ENCODE peak calls at places on chromosomes 2 and 18, in seven cellular contexts. One of them, this sample, is unnamed. For H3K9me3, the result is how much of the 10 kb centered on the place peaks cover.

GRCh38 chr2:100907832-100908231 is 87.9 kb downstream of the NPAS2 start:
- DNase-seq in CD4-positive, alpha-beta T cell: no peak
- DNase-seq in mucosa of descending colon: no peak
- DNase-seq in esophagus squamous epithelium: no peak
- DNase-seq in CD4-positive, CD25-positive, alpha-beta regulatory T cell: no peak
- DNase-seq in body of pancreas: no peak
- DNase-seq in right atrium auricular region: no peak
- DNase-seq in this sample: no peak

GRCh38 chr18:9922592-9923308 is 8.9 kb downstream of the VAPA start:
- DNase-seq in CD4-positive, alpha-beta T cell: no peak
- DNase-seq in mucosa of descending colon: no peak
- DNase-seq in esophagus squamous epithelium: no peak
- DNase-seq in CD4-positive, CD25-positive, alpha-beta regulatory T cell: no peak
- DNase-seq in body of pancreas: no peak
- DNase-seq in right atrium auricular region: no peak
- DNase-seq in this sample: no peak

GRCh38 chr2:71935291-71935848 is 212.3 kb downstream of the CYP26B1 start:
- DNase-seq in CD4-positive, alpha-beta T cell: no peak
- DNase-seq in mucosa of descending colon: no peak
- DNase-seq in esophagus squamous epithelium: no peak
- DNase-seq in CD4-positive, CD25-positive, alpha-beta regulatory T cell: no peak
- DNase-seq in body of pancreas: no peak
- DNase-seq in right atrium auricular region: peak
- DNase-seq in this sample: no peak

GRCh38 chr2:112634874-112635157 is 10.9 kb upstream of the SLC20A1 start:
- DNase-seq in CD4-positive, alpha-beta T cell: no peak
- DNase-seq in mucosa of descending colon: no peak
- DNase-seq in esophagus squamous epithelium: no peak
- DNase-seq in CD4-positive, CD25-positive, alpha-beta regulatory T cell: no peak
- DNase-seq in body of pancreas: no peak
- DNase-seq in right atrium auricular region: peak
- DNase-seq in this sample: no peak

GRCh38 chr2:39202639-39203369 is 41.0 kb downstream of the CDKL4 start:
- DNase-seq in CD4-positive, alpha-beta T cell: no peak
- DNase-seq in mucosa of descending colon: no peak
- DNase-seq in esophagus squamous epithelium: no peak
- DNase-seq in CD4-positive, CD25-positive, alpha-beta regulatory T cell: no peak
- DNase-seq in body of pancreas: no peak
- DNase-seq in right atrium auricular region: no peak
- DNase-seq in this sample: no peak

GRCh38 chr2:17827306-17827705 is 11.0 kb downstream of the MSGN1 start:
- DNase-seq in CD4-positive, alpha-beta T cell: no peak
- DNase-seq in mucosa of descending colon: no peak
- DNase-seq in esophagus squamous epithelium: no peak
- DNase-seq in CD4-positive, CD25-positive, alpha-beta regulatory T cell: no peak
- DNase-seq in body of pancreas: no peak
- DNase-seq in right atrium auricular region: no peak
- DNase-seq in this sample: no peak

GRCh38 chr18:32669549-32670165 is 103.2 kb downstream of the KLHL14 start:
- DNase-seq in CD4-positive, alpha-beta T cell: no peak
- DNase-seq in mucosa of descending colon: no peak
- DNase-seq in esophagus squamous epithelium: no peak
- DNase-seq in CD4-positive, CD25-positive, alpha-beta regulatory T cell: no peak
- DNase-seq in body of pancreas: no peak
- DNase-seq in right atrium auricular region: no peak
- DNase-seq in this sample: no peak

GRCh38 chr2:188693111-188693510 is 281.1 kb upstream of the COL3A1 start:
- DNase-seq in CD4-positive, alpha-beta T cell: no peak
- DNase-seq in mucosa of descending colon: no peak
- DNase-seq in esophagus squamous epithelium: no peak
- DNase-seq in CD4-positive, CD25-positive, alpha-beta regulatory T cell: no peak
- DNase-seq in body of pancreas: no peak
- DNase-seq in right atrium auricular region: no peak
- DNase-seq in this sample: no peak

GRCh38 chr2:208256192-208256782 is 1.4 kb upstream of the IDH1 start:
- DNase-seq in CD4-positive, alpha-beta T cell: no peak
- DNase-seq in mucosa of descending colon: no peak
- DNase-seq in esophagus squamous epithelium: no peak
- DNase-seq in CD4-positive, CD25-positive, alpha-beta regulatory T cell: no peak
- DNase-seq in body of pancreas: no peak
- DNase-seq in right atrium auricular region: no peak
- DNase-seq in this sample: no peak

GRCh38 chr2:48829569-48829968 is 74.0 kb upstream of the LHCGR start:
- DNase-seq in CD4-positive, alpha-beta T cell: no peak
- DNase-seq in mucosa of descending colon: no peak
- DNase-seq in esophagus squamous epithelium: no peak
- DNase-seq in CD4-positive, CD25-positive, alpha-beta regulatory T cell: no peak
- DNase-seq in body of pancreas: no peak
- DNase-seq in right atrium auricular region: no peak
- DNase-seq in this sample: no peak

GRCh38 chr2:62145478-62146100 is 50.3 kb upstream of the B3GNT2 start:
- DNase-seq in CD4-positive, alpha-beta T cell: no peak
- DNase-seq in mucosa of descending colon: no peak
- DNase-seq in esophagus squamous epithelium: no peak
- DNase-seq in CD4-positive, CD25-positive, alpha-beta regulatory T cell: no peak
- DNase-seq in body of pancreas: no peak
- DNase-seq in right atrium auricular region: no peak
- DNase-seq in this sample: no peak

GRCh38 chr2:150911766-150912280 is 349.8 kb downstream of the RBM43 start:
- DNase-seq in CD4-positive, alpha-beta T cell: no peak
- DNase-seq in mucosa of descending colon: no peak
- DNase-seq in esophagus squamous epithelium: no peak
- DNase-seq in CD4-positive, CD25-positive, alpha-beta regulatory T cell: no peak
- DNase-seq in body of pancreas: peak
- DNase-seq in right atrium auricular region: peak
- DNase-seq in this sample: no peak

DNA sequence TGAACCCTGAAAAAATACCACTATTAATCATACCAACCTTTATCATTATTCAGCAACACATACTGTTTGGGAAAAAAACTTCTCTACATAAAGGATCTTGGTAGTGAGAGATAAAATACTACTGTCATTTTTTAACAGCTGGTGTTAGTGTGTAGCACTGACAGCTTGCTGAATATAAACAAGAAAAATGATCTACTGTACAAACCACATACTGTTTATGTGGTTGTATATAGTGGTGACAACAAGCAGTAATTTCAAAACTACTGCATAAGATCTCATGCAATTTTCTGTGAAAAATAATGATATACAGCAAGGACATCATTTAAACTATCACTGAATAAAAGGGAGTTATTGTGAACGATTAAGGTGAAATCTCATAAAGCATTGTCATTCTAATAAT is 601.1 kb downstream of the LRP1B start:
- DNase-seq in CD4-positive, alpha-beta T cell: no peak
- DNase-seq in mucosa of descending colon: no peak
- DNase-seq in esophagus squamous epithelium: no peak
- DNase-seq in CD4-positive, CD25-positive, alpha-beta regulatory T cell: no peak
- DNase-seq in body of pancreas: no peak
- DNase-seq in right atrium auricular region: no peak
- DNase-seq in this sample: no peak
- H3K9me3 ChIP-seq in CD4-positive, alpha-beta T cell: under half
- H3K9me3 ChIP-seq in mucosa of descending colon: under half
- H3K9me3 ChIP-seq in esophagus squamous epithelium: under half
- H3K9me3 ChIP-seq in CD4-positive, CD25-positive, alpha-beta regulatory T cell: under half
- H3K9me3 ChIP-seq in body of pancreas: under half
- H3K9me3 ChIP-seq in right atrium auricular region: under half
- H3K9me3 ChIP-seq in this sample: under half

DNA sequence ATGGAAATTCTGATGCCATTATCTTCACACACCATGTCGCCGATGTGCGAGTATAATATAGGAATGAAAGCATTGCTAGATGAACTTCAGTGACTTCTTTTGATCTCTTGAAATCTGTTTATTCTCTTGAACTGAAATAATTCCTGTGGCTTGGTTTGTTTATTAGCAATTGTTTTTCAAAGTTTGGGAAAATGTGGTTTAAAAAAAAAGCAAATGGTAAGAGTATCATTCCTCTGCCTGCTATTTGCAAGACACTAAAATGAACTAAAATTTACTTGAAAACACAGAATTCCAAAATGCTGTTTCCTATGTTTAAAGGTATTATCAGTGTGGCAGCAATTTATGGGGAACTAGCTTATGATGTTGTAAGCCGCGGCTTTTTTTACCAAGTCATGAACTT is 96.4 kb downstream of the COLEC12 start:
- DNase-seq in CD4-positive, alpha-beta T cell: no peak
- DNase-seq in mucosa of descending colon: no peak
- DNase-seq in esophagus squamous epithelium: no peak
- DNase-seq in CD4-positive, CD25-positive, alpha-beta regulatory T cell: no peak
- DNase-seq in body of pancreas: no peak
- DNase-seq in right atrium auricular region: no peak
- DNase-seq in this sample: no peak
- H3K9me3 ChIP-seq in CD4-positive, alpha-beta T cell: under half
- H3K9me3 ChIP-seq in mucosa of descending colon: under half
- H3K9me3 ChIP-seq in esophagus squamous epithelium: under half
- H3K9me3 ChIP-seq in CD4-positive, CD25-positive, alpha-beta regulatory T cell: under half
- H3K9me3 ChIP-seq in body of pancreas: under half
- H3K9me3 ChIP-seq in right atrium auricular region: under half
- H3K9me3 ChIP-seq in this sample: under half

GRCh38 chr2:1307670-1308069 is 105.6 kb upstream of the TPO start:
- DNase-seq in CD4-positive, alpha-beta T cell: no peak
- DNase-seq in mucosa of descending colon: no peak
- DNase-seq in esophagus squamous epithelium: no peak
- DNase-seq in CD4-positive, CD25-positive, alpha-beta regulatory T cell: no peak
- DNase-seq in body of pancreas: no peak
- DNase-seq in right atrium auricular region: no peak
- DNase-seq in this sample: no peak

GRCh38 chr2:1313240-1313924 is 99.9 kb upstream of the TPO start:
- DNase-seq in CD4-positive, alpha-beta T cell: no peak
- DNase-seq in mucosa of descending colon: no peak
- DNase-seq in esophagus squamous epithelium: no peak
- DNase-seq in CD4-positive, CD25-positive, alpha-beta regulatory T cell: no peak
- DNase-seq in body of pancreas: no peak
- DNase-seq in right atrium auricular region: no peak
- DNase-seq in this sample: no peak

GRCh38 chr2:1309507-1309906 is 103.8 kb upstream of the TPO start:
- DNase-seq in CD4-positive, alpha-beta T cell: no peak
- DNase-seq in mucosa of descending colon: no peak
- DNase-seq in esophagus squamous epithelium: no peak
- DNase-seq in CD4-positive, CD25-positive, alpha-beta regulatory T cell: no peak
- DNase-seq in body of pancreas: no peak
- DNase-seq in right atrium auricular region: no peak
- DNase-seq in this sample: no peak

GRCh38 chr2:1310202-1310601 is 103.1 kb upstream of the TPO start:
- DNase-seq in CD4-positive, alpha-beta T cell: no peak
- DNase-seq in mucosa of descending colon: no peak
- DNase-seq in esophagus squamous epithelium: no peak
- DNase-seq in CD4-positive, CD25-positive, alpha-beta regulatory T cell: no peak
- DNase-seq in body of pancreas: no peak
- DNase-seq in right atrium auricular region: no peak
- DNase-seq in this sample: no peak

GRCh38 chr2:1310866-1311265 is 102.4 kb upstream of the TPO start:
- DNase-seq in CD4-positive, alpha-beta T cell: no peak
- DNase-seq in mucosa of descending colon: no peak
- DNase-seq in esophagus squamous epithelium: no peak
- DNase-seq in CD4-positive, CD25-positive, alpha-beta regulatory T cell: no peak
- DNase-seq in body of pancreas: no peak
- DNase-seq in right atrium auricular region: no peak
- DNase-seq in this sample: no peak
- H3K9me3 ChIP-seq in CD4-positive, alpha-beta T cell: under half
- H3K9me3 ChIP-seq in mucosa of descending colon: under half
- H3K9me3 ChIP-seq in esophagus squamous epithelium: under half
- H3K9me3 ChIP-seq in CD4-positive, CD25-positive, alpha-beta regulatory T cell: under half
- H3K9me3 ChIP-seq in body of pancreas: under half
- H3K9me3 ChIP-seq in right atrium auricular region: under half
- H3K9me3 ChIP-seq in this sample: under half

DNA sequence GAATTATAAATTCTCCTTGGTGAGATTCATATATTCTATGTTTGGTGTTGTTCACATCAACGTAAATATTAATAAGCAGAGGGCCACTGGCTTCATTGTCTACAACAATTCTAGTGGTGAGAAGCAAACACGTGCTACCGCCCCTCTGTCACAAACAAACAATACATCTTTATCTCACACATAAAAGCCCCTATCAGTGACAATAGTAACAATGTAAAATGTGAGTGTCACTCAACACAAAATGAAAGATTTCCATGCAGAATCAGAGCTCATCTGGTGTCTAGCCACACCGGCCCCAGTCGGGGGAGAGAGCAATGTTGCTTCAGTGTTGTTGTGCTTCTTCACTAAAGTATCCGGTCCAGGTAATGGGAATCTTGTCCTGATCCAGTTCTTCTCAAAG is 932.6 kb downstream of the SOCS6 start:
- DNase-seq in CD4-positive, alpha-beta T cell: no peak
- DNase-seq in mucosa of descending colon: no peak
- DNase-seq in esophagus squamous epithelium: no peak
- DNase-seq in CD4-positive, CD25-positive, alpha-beta regulatory T cell: no peak
- DNase-seq in body of pancreas: no peak
- DNase-seq in right atrium auricular region: no peak
- DNase-seq in this sample: no peak
- H3K9me3 ChIP-seq in CD4-positive, alpha-beta T cell: under half
- H3K9me3 ChIP-seq in mucosa of descending colon: under half
- H3K9me3 ChIP-seq in esophagus squamous epithelium: under half
- H3K9me3 ChIP-seq in CD4-positive, CD25-positive, alpha-beta regulatory T cell: under half
- H3K9me3 ChIP-seq in body of pancreas: under half
- H3K9me3 ChIP-seq in right atrium auricular region: under half
- H3K9me3 ChIP-seq in this sample: under half

GRCh38 chr18:6039055-6039454 is 143.7 kb upstream of the TMEM200C start:
- DNase-seq in CD4-positive, alpha-beta T cell: no peak
- DNase-seq in mucosa of descending colon: no peak
- DNase-seq in esophagus squamous epithelium: no peak
- DNase-seq in CD4-positive, CD25-positive, alpha-beta regulatory T cell: no peak
- DNase-seq in body of pancreas: no peak
- DNase-seq in right atrium auricular region: no peak
- DNase-seq in this sample: no peak
- H3K9me3 ChIP-seq in CD4-positive, alpha-beta T cell: under half
- H3K9me3 ChIP-seq in mucosa of descending colon: under half
- H3K9me3 ChIP-seq in esophagus squamous epithelium: under half
- H3K9me3 ChIP-seq in CD4-positive, CD25-positive, alpha-beta regulatory T cell: under half
- H3K9me3 ChIP-seq in body of pancreas: under half
- H3K9me3 ChIP-seq in right atrium auricular region: under half
- H3K9me3 ChIP-seq in this sample: under half

DNA sequence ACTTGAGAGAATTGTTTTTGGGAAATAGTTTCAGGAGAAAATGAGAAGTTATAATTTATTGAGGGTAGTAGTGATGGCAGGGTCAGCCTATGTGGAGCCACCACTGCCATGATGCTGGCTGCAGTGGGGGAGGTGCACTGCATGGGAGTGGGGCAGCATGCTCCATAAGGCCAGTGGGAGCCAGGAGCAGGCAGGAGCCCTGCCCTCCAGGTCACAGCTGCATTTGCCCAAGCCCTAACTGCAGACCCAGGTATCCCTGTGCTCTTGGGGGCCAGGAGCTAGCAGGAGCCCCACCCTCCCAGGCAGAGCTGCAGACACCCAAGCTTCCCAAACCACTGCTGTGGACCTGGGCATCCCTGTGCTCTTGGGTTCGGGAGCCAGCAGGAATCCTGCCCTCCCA is 757.3 kb upstream of the CRIM1 start:
- DNase-seq in CD4-positive, alpha-beta T cell: no peak
- DNase-seq in mucosa of descending colon: no peak
- DNase-seq in esophagus squamous epithelium: no peak
- DNase-seq in CD4-positive, CD25-positive, alpha-beta regulatory T cell: no peak
- DNase-seq in body of pancreas: no peak
- DNase-seq in right atrium auricular region: no peak
- DNase-seq in this sample: no peak
- H3K9me3 ChIP-seq in CD4-positive, alpha-beta T cell: under half
- H3K9me3 ChIP-seq in mucosa of descending colon: under half
- H3K9me3 ChIP-seq in esophagus squamous epithelium: under half
- H3K9me3 ChIP-seq in CD4-positive, CD25-positive, alpha-beta regulatory T cell: under half
- H3K9me3 ChIP-seq in body of pancreas: under half
- H3K9me3 ChIP-seq in right atrium auricular region: under half
- H3K9me3 ChIP-seq in this sample: under half